ENCODE peak calls at places on chromosomes 13 and 19, in four cellular contexts. M is A549, L is HepG2, H is K562. I is an unnamed sample.

GRCh38 chr19:7331446-7331845 is 17.3 kb upstream of the ARHGEF18 start:
- DNase-seq in M (no peak), L (no peak), H (no peak), I (no peak)

GRCh38 chr19:31121501-31121900 is 227.7 kb downstream of the TSHZ3 start:
- DNase-seq in M (no peak), L (no peak), H (no peak), I (no peak)

GRCh38 chr13:74047925-74048324 is 86.3 kb downstream of the KLF12 start:
- DNase-seq in M (peak; percentile 33), L (no peak), H (no peak), I (no peak)

GRCh38 chr19:15264061-15264932 is 32.0 kb upstream of the EPHX3 start:
- DNase-seq in M (peak; percentile 64), L (peak; percentile 56), H (peak; percentile 65), I (peak; percentile 88)

GRCh38 chr13:102597029-102598015 is 536 bp downstream of the TPP2 start:
- DNase-seq in M (peak; percentile 1), L (no peak), H (peak; percentile 36), I (no peak)

GRCh38 chr19:5038631-5039271 is 69.8 kb downstream of the KDM4B start:
- DNase-seq in M (peak; percentile 54), L (peak; percentile 17), H (peak; percentile 47), I (peak; percentile 54)

GRCh38 chr13:74575729-74576125 is 441.5 kb upstream of the KLF12 start:
- DNase-seq in M (peak; percentile 0), L (no peak), H (peak; percentile 19), I (peak; percentile 79)

GRCh38 chr13:97076898-97077297 is 82.6 kb upstream of the OXGR1 start:
- DNase-seq in M (no peak), L (no peak), H (no peak), I (no peak)

GRCh38 chr19:49749055-49749716 is 13.9 kb downstream of the TSKS start:
- DNase-seq in M (no peak), L (no peak), H (no peak), I (no peak)

GRCh38 chr13:98223741-98224140 is 46.7 kb upstream of the RNF113B start:
- DNase-seq in M (no peak), L (no peak), H (no peak), I (no peak)

GRCh38 chr13:30429721-30430694 is 7.7 kb downstream of the UBE2L5 start:
- DNase-seq in M (peak; percentile 50), L (no peak), H (peak; percentile 14), I (no peak)

GRCh38 chr19:9914315-9915207 is 21.8 kb downstream of the OLFM2 start:
- DNase-seq in M (peak; percentile 84), L (peak; percentile 50), H (peak; percentile 89), I (peak; percentile 86)

GRCh38 chr13:107450931-107451330 is 764.4 kb downstream of the LIG4 start:
- DNase-seq in M (no peak), L (no peak), H (no peak), I (no peak)

GRCh38 chr19:29040291-29040690 is 172.7 kb downstream of the UQCRFS1 start:
- DNase-seq in M (no peak), L (no peak), H (no peak), I (no peak)

GRCh38 chr13:53408847-53409568 is 380.4 kb downstream of the OLFM4 start:
- DNase-seq in M (no peak), L (no peak), H (no peak), I (no peak)

GRCh38 chr13:26446751-26447150 is 110.7 kb upstream of the WASF3 start:
- DNase-seq in M (no peak), L (no peak), H (no peak), I (no peak)
- TF ChIP-seq HMGXB4 in M (no peak), L (no peak), H (no peak), I (no peak)

DNA sequence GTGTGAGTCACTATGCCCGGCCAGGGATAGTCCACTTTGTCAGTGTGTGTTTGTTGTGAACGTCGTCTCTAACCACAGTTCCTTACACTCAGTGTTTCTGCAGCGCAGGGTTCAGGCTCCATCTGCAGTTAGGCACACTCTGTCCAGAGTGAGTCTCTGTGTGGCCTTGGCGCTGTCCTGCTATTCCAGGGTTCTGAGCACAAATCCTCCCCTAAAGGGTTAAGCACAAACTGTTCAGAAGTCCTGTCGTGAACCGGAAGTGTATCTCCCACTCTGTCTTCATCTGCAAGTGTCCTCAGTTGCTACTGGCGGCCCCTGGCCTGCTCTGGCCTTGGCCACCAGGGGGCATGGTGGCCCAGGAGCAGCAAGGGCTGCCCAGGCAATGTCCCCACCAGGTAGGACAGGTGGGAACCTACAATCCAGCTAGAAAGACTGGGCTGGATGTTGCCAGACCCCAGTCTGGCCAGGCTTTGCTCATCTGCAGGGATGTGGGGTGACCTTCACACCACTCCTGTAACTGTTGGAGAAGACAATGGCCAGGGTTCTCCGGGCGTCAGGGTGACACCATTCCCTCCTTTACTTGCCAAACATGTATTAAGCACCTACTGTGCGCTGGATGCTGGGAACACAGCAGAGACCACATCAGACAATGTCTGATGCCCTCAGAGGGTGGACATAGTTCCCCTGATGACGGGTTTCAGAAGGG is 38.6 kb upstream of the GATAD2A start:
- DNase-seq in M (peak; percentile 90), L (peak; percentile 92), H (peak; percentile 79), I (peak; percentile 85)
- TF ChIP-seq HMGXB4 in M (no peak), L (peak; percentile 88), H (no peak), I (peak; percentile 62)

GRCh38 chr13:76512676-76513277 is 373.4 kb downstream of the KCTD12 start:
- DNase-seq in M (peak; percentile 4), L (no peak), H (no peak), I (no peak)
- TF ChIP-seq HMGXB4 in M (no peak), L (no peak), H (no peak), I (no peak)

GRCh38 chr19:8611391-8611883 is 922 bp upstream of the ADAMTS10 start:
- DNase-seq in M (peak; percentile 81), L (no peak), H (no peak), I (no peak)
- TF ChIP-seq HMGXB4 in M (no peak), L (no peak), H (no peak), I (no peak)

GRCh38 chr13:38415233-38415632 is 65.6 kb downstream of the UFM1 start:
- DNase-seq in M (no peak), L (no peak), H (no peak), I (no peak)

GRCh38 chr13:38418286-38418685 is 68.6 kb downstream of the UFM1 start:
- DNase-seq in M (no peak), L (no peak), H (no peak), I (no peak)

GRCh38 chr13:38417241-38417640 is 67.6 kb downstream of the UFM1 start:
- DNase-seq in M (no peak), L (no peak), H (no peak), I (no peak)

GRCh38 chr13:38419312-38419873 is 69.7 kb downstream of the UFM1 start:
- DNase-seq in M (no peak), L (no peak), H (no peak), I (no peak)

GRCh38 chr13:38417727-38418126 is 68.1 kb downstream of the UFM1 start:
- DNase-seq in M (peak; percentile 5), L (peak; percentile 8), H (peak; percentile 16), I (no peak)
- TF ChIP-seq HMGXB4 in M (no peak), L (no peak), H (no peak), I (no peak)

GRCh38 chr19:375395-376110 is 31.0 kb upstream of the MIER2 start:
- DNase-seq in M (no peak), L (no peak), H (no peak), I (no peak)
- TF ChIP-seq HMGXB4 in M (no peak), L (no peak), H (no peak), I (no peak)

GRCh38 chr19:8482696-8483095 is 19.7 kb downstream of the PRAM1 start:
- DNase-seq in M (no peak), L (no peak), H (no peak), I (no peak)

GRCh38 chr19:8483165-8483564 is 19.3 kb downstream of the PRAM1 start:
- DNase-seq in M (no peak), L (no peak), H (no peak), I (no peak)

GRCh38 chr19:8485561-8486371 is 16.7 kb downstream of the PRAM1 start:
- DNase-seq in M (no peak), L (no peak), H (no peak), I (no peak)

GRCh38 chr19:8486661-8487136 is 15.7 kb downstream of the PRAM1 start:
- DNase-seq in M (no peak), L (no peak), H (no peak), I (no peak)

GRCh38 chr19:8484331-8484894 is 18.0 kb downstream of the PRAM1 start:
- DNase-seq in M (no peak), L (no peak), H (no peak), I (no peak)
- TF ChIP-seq HMGXB4 in M (no peak), L (no peak), H (no peak), I (no peak)

DNA sequence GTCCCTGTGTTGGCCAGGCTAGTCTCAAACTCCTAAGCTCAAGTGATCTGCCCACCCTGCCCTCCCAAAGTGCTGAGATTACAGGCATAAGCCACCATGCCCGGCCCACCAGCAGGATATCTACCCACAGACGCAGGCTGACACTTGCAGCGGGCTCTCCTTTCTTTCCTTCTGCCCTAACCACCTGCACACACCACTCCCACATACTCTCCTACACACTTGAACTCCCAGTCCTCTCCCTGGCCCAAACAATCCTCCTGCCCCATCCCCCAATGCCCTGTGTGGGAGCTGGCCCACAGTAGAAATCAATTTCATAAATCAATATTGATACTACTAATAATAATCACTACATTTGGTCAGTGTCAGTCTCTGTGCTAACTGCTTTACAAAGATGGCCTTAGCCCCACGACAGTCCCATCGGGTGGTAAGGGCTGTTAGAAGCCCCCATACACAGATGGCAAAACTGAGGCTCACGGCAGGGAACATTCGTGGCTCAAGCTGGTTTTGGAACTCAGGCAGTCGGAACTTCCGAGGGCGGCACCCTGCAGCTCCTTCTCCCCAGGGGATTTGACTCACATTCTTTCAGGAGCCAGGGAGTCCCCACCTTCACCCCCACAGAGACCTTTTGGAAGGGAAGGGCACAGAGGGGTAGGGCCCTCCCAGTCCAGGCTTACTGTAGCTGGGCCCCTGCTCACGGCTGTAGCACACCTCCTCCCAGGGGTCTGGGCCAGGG is 3.4 kb upstream of the DPF1 start:
- DNase-seq in M (no peak), L (no peak), H (no peak), I (no peak)
- TF ChIP-seq HMGXB4 in M (no peak), L (no peak), H (no peak), I (no peak)

GRCh38 chr19:38059897-38060296 is 152.9 kb downstream of the SIPA1L3 start:
- DNase-seq in M (no peak), L (no peak), H (no peak), I (no peak)
- TF ChIP-seq HMGXB4 in M (no peak), L (no peak), H (no peak), I (no peak)